ENCODE peak calls at places on chromosomes 1 and 21, in five cellular contexts. One of them, this sample, is unnamed.

GRCh38 chr1:157403203-157403602 is 149.1 kb downstream of the FCRL5 start:
- DNase-seq in SHP77: peak
- DNase-seq in GM03348: no peak
- DNase-seq in GM04504: no peak
- DNase-seq in HepG2: no peak
- DNase-seq in this sample: no peak

GRCh38 chr1:3676581-3677410 is 24.5 kb downstream of the TP73 start:
- DNase-seq in HepG2: no peak
- DNase-seq in SHP77: no peak
- DNase-seq in GM04504: no peak
- DNase-seq in GM03348: no peak
- DNase-seq in this sample: no peak

GRCh38 chr1:171438441-171438840 is 46.9 kb upstream of the PRRC2C start:
- DNase-seq in GM04504: peak
- DNase-seq in GM03348: peak
- DNase-seq in HepG2: no peak
- DNase-seq in SHP77: no peak
- DNase-seq in this sample: no peak

GRCh38 chr1:87017994-87018672 is 103.7 kb downstream of the HS2ST1 start:
- DNase-seq in GM04504: peak
- DNase-seq in SHP77: no peak
- DNase-seq in HepG2: no peak
- DNase-seq in GM03348: no peak
- DNase-seq in this sample: no peak

GRCh38 chr1:230661976-230662375 is 19.7 kb downstream of the COG2 start:
- DNase-seq in GM04504: no peak
- DNase-seq in SHP77: peak
- DNase-seq in GM03348: no peak
- DNase-seq in HepG2: no peak
- DNase-seq in this sample: no peak

GRCh38 chr1:198030682-198031081 is 113.5 kb downstream of the LHX9 start:
- DNase-seq in HepG2: no peak
- DNase-seq in SHP77: no peak
- DNase-seq in GM04504: peak
- DNase-seq in GM03348: peak
- DNase-seq in this sample: no peak

GRCh38 chr1:246317723-246318359 is 189.2 kb downstream of the SMYD3 start:
- DNase-seq in GM03348: peak
- DNase-seq in SHP77: no peak
- DNase-seq in HepG2: no peak
- DNase-seq in GM04504: no peak
- DNase-seq in this sample: no peak

GRCh38 chr1:208059328-208060017 is 148.5 kb upstream of the CD34 start:
- DNase-seq in GM03348: no peak
- DNase-seq in GM04504: no peak
- DNase-seq in SHP77: no peak
- DNase-seq in HepG2: peak
- DNase-seq in this sample: peak

GRCh38 chr1:232751393-232752140 is 53.6 kb upstream of the MAP10 start:
- DNase-seq in GM04504: no peak
- DNase-seq in SHP77: no peak
- DNase-seq in HepG2: no peak
- DNase-seq in GM03348: no peak
- DNase-seq in this sample: no peak

GRCh38 chr1:58363639-58364038 is 182.9 kb downstream of the OMA1 start:
- DNase-seq in SHP77: no peak
- DNase-seq in GM04504: no peak
- DNase-seq in HepG2: no peak
- DNase-seq in GM03348: no peak
- DNase-seq in this sample: no peak

GRCh38 chr1:19765623-19766022 is 34.1 kb downstream of the TMCO4 start:
- DNase-seq in SHP77: no peak
- DNase-seq in HepG2: no peak
- DNase-seq in GM03348: peak
- DNase-seq in GM04504: peak
- DNase-seq in this sample: no peak

GRCh38 chr1:14443164-14443787 is 155.2 kb upstream of the KAZN start:
- DNase-seq in GM03348: peak
- DNase-seq in SHP77: no peak
- DNase-seq in GM04504: no peak
- DNase-seq in HepG2: no peak
- DNase-seq in this sample: no peak

GRCh38 chr21:44487831-44488230 is 32.5 kb downstream of the LRRC3 start:
- DNase-seq in HepG2: peak
- DNase-seq in SHP77: no peak
- DNase-seq in GM04504: no peak
- DNase-seq in GM03348: no peak
- DNase-seq in this sample: peak

GRCh38 chr1:23980725-23981063 is 567 bp upstream of the SRSF10 start:
- DNase-seq in HepG2: no peak
- DNase-seq in GM03348: peak
- DNase-seq in SHP77: no peak
- DNase-seq in GM04504: no peak
- DNase-seq in this sample: peak

GRCh38 chr1:186152227-186152944 is 222.7 kb downstream of the TPR start:
- DNase-seq in GM03348: peak
- DNase-seq in SHP77: no peak
- DNase-seq in HepG2: no peak
- DNase-seq in GM04504: peak
- DNase-seq in this sample: no peak

GRCh38 chr1:204633665-204634064 is 51.9 kb downstream of the LRRN2 start:
- DNase-seq in SHP77: no peak
- DNase-seq in HepG2: no peak
- DNase-seq in GM04504: no peak
- DNase-seq in GM03348: no peak
- DNase-seq in this sample: no peak

GRCh38 chr1:15714438-15715136 is 21.5 kb upstream of the SLC25A34 start:
- DNase-seq in HepG2: no peak
- DNase-seq in SHP77: no peak
- DNase-seq in GM04504: peak
- DNase-seq in GM03348: peak
- DNase-seq in this sample: no peak

GRCh38 chr1:76291737-76292136 is 217.2 kb downstream of the ST6GALNAC3 start:
- DNase-seq in HepG2: no peak
- DNase-seq in GM04504: no peak
- DNase-seq in GM03348: no peak
- DNase-seq in SHP77: no peak
- DNase-seq in this sample: no peak

This sample was measured in HuH-7.